ENCODE peak calls at places on chromosome 14, in ten cellular contexts. G, B, H, D, N, K, R, V, L and I are unnamed samples.

GRCh38 chr14:74506408-74506807 is 12.8 kb downstream of the ISCA2 start:
- DNase-seq in G (no peak), B (no peak), H (no peak), D (no peak), N (no peak), K (no peak), R (no peak), V (no peak), L (no peak), I (no peak)

GRCh38 chr14:72739446-72740405 is 154.2 kb downstream of the DPF3 start:
- DNase-seq in G (no peak), B (no peak), H (no peak), D (no peak), N (no peak), K (no peak), R (no peak), V (no peak), L (no peak), I (no peak)

GRCh38 chr14:24978862-24979724 is 70.9 kb downstream of the STXBP6 start:
- DNase-seq in G (no peak), B (no peak), H (no peak), D (no peak), N (no peak), K (no peak), R (no peak), V (no peak), L (no peak), I (no peak)

GRCh38 chr14:96162741-96163140 is 41.9 kb upstream of the BDKRB2 start:
- DNase-seq in G (no peak), B (no peak), H (no peak), D (no peak), N (no peak), K (no peak), R (no peak), V (no peak), L (no peak), I (no peak)

GRCh38 chr14:89650077-89650978 is 233.3 kb upstream of the FOXN3 start:
- DNase-seq in G (no peak), B (no peak), H (no peak), D (no peak), N (no peak), K (no peak), R (no peak), V (no peak), L (no peak), I (no peak)

GRCh38 chr14:68929623-68930307 is 49.3 kb downstream of the ACTN1 start:
- DNase-seq in G (no peak), B (no peak), H (no peak), D (no peak), N (no peak), K (no peak), R (no peak), V (no peak), L (no peak), I (no peak)

GRCh38 chr14:87380054-87380453 is 612.9 kb downstream of the GALC start:
- DNase-seq in G (no peak), B (no peak), H (no peak), D (no peak), N (no peak), K (no peak), R (no peak), V (no peak), L (no peak), I (no peak)

GRCh38 chr14:31690056-31690455 is 128.9 kb downstream of the NUBPL start:
- DNase-seq in G (no peak), B (no peak), H (no peak), D (no peak), N (no peak), K (no peak), R (no peak), V (no peak), L (no peak), I (peak; percentile 6)

GRCh38 chr14:73227812-73228781 is 9.2 kb upstream of the PAPLN start:
- DNase-seq in G (peak; percentile 47), B (peak; percentile 92), H (no peak), D (peak; percentile 68), N (peak; percentile 64), K (peak; percentile 64), R (no peak), V (no peak), L (peak; percentile 80), I (no peak)

GRCh38 chr14:37819155-37820015 is 224.0 kb downstream of the TTC6 start:
- DNase-seq in G (no peak), B (peak; percentile 71), H (no peak), D (no peak), N (no peak), K (peak; percentile 17), R (no peak), V (no peak), L (peak; percentile 2), I (no peak)

GRCh38 chr14:85444685-85445084 is 85.3 kb upstream of the FLRT2 start:
- DNase-seq in G (no peak), B (peak; percentile 70), H (no peak), D (no peak), N (no peak), K (no peak), R (no peak), V (peak; percentile 4), L (peak; percentile 33), I (no peak)

GRCh38 chr14:90808759-90809529 is 7.3 kb downstream of the TTC7B start:
- DNase-seq in G (no peak), B (no peak), H (no peak), D (no peak), N (no peak), K (no peak), R (no peak), V (no peak), L (no peak), I (no peak)

GRCh38 chr14:42222924-42223471 is 616.3 kb downstream of the LRFN5 start:
- DNase-seq in G (no peak), B (peak; percentile 82), H (no peak), D (no peak), N (peak; percentile 49), K (peak; percentile 2), R (no peak), V (no peak), L (peak; percentile 58), I (no peak)

DNA sequence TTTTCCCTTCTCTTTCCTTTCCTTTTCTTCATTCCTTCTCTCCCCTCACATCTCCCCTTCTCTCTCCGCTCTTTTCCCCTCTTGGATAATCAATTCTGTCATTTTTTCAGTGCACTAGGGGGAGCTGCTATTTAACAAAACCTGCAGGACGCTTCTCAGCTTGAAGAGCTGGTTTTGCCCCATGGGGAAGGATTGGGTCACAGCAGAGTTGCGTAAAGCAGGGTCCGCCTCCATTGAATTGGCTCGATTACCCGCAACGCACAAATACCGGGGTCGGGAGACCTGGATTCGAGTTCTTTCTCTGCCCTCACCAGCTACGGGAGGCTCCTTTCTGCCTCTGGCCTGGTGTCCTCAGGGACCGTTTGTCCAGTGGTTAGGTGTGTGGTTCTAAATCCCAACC is 42.1 kb upstream of the CHGA start:
- DNase-seq in G (no peak), B (peak; percentile 3), H (no peak), D (no peak), N (no peak), K (peak; percentile 72), R (peak; percentile 22), V (no peak), L (no peak), I (peak; percentile 19)
- TF ChIP-seq CTCF in G (peak; percentile 32), B (peak; percentile 21), H (peak; percentile 50), D (no peak), N (no peak), K (no peak), R (peak; percentile 49), V (no peak), L (no peak), I (peak; percentile 67)

DNA sequence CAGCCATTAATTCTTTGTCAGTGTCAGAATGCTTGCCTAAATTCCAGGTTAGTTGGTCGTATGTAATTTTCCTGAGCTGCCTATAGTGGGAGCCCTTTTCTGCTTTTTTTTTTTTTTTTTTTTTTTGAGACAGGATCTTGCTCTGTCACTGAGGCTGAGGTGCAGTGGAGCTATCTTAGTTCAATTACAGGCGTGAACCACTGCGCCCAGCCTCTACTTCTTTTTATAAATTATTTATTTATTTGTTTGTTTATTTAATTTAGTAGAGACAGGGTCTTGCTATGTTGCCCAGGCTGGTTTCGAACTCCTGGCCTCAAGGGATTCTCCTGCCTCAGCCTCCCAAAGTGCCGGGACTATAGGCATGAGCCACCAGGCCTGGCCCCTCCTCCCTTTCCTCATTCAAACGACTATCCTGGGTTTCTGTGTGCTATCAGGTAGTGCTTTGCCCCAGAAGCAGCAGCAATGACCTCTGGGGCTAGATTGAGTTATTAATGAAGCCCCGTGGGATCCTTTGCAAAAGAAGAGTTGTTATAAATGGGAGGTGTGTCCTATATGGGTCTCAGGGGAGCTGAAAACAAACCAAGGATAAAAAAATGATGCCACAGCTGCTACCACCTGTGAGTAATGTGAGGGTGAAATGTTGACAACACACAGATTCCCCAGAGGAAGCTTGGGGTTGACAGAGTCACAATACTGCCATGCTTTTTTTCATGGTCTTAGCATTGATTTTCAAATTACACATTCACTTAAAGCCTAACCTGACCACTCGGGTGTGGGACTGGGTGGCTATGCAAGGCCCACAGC is 34.6 kb upstream of the NFKBIA start:
- DNase-seq in G (no peak), B (no peak), H (no peak), D (no peak), N (no peak), K (peak; percentile 19), R (peak; percentile 31), V (no peak), L (no peak), I (no peak)
- TF ChIP-seq CTCF in G (peak; percentile 29), B (peak; percentile 60), H (peak; percentile 69), D (peak; percentile 11), N (no peak), K (peak; percentile 47), R (peak; percentile 66), V (peak; percentile 60), L (peak; percentile 53), I (peak; percentile 43)

DNA sequence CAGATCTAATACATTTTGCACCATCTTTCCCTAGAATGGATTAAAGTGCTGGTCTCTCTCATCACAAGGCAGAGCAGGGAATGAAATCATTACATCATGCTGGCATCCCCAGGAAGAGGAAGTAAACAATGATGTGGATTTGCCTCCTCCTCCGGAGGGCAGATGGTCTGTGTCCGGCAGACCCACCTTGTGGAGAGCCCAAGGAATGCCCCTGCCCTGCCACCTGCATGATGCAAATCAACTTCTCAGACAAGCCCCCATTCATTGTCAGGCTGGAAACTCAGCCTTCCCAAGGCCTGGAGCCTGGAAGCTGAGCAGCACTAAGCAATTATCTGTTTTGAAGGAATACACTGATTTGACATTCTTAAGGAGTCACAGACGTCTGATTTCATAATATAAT is 1149.1 kb downstream of the VRK1 start:
- DNase-seq in G (no peak), B (no peak), H (no peak), D (no peak), N (no peak), K (no peak), R (no peak), V (no peak), L (no peak), I (no peak)
- TF ChIP-seq CTCF in G (no peak), B (no peak), H (no peak), D (no peak), N (no peak), K (no peak), R (no peak), V (no peak), L (no peak), I (no peak)

GRCh38 chr14:21825845-21826244 is 152.2 kb upstream of the OR4E1 start:
- DNase-seq in G (no peak), B (no peak), H (no peak), D (no peak), N (no peak), K (no peak), R (no peak), V (no peak), L (no peak), I (no peak)

GRCh38 chr14:21822109-21822508 is 148.5 kb upstream of the OR4E1 start:
- DNase-seq in G (no peak), B (no peak), H (no peak), D (no peak), N (no peak), K (no peak), R (no peak), V (no peak), L (no peak), I (no peak)

GRCh38 chr14:21825147-21825743 is 151.6 kb upstream of the OR4E1 start:
- DNase-seq in G (no peak), B (peak; percentile 13), H (peak; percentile 4), D (no peak), N (no peak), K (peak; percentile 44), R (peak; percentile 48), V (peak; percentile 15), L (no peak), I (peak; percentile 22)
- TF ChIP-seq CTCF in G (no peak), B (peak; percentile 61), H (peak; percentile 62), D (no peak), N (no peak), K (peak; percentile 27), R (peak; percentile 78), V (peak; percentile 43), L (peak; percentile 14), I (peak; percentile 74)